ENCODE peak calls at places on chromosomes 7 and 10, in seven cellular contexts. G, A, V, B, Q, R and I are unnamed samples.
A peak's percentile ranks its signal among the peaks of the same experiment; 100 is the strongest.

GRCh38 chr10:42926831-42927230 is 144.2 kb downstream of the BMS1 start:
- DNase-seq in G (no peak), A (no peak), V (no peak), B (no peak), Q (peak; percentile 18), R (no peak), I (no peak)

GRCh38 chr10:69801094-69801433 is 642 bp upstream of the COL13A1 start:
- DNase-seq in G (peak; percentile 49), A (no peak), V (no peak), B (peak; percentile 57), Q (peak; percentile 73), R (no peak), I (no peak)

GRCh38 chr7:74012842-74013249 is 15.1 kb upstream of the ELN start:
- DNase-seq in G (no peak), A (no peak), V (no peak), B (no peak), Q (peak; percentile 93), R (no peak), I (no peak)

GRCh38 chr10:44572146-44572545 is 187.2 kb upstream of the CXCL12 start:
- DNase-seq in G (no peak), A (no peak), V (peak; percentile 79), B (no peak), Q (no peak), R (no peak), I (no peak)

GRCh38 chr7:20642171-20642570 is 26.7 kb downstream of the ABCB5 start:
- DNase-seq in G (no peak), A (no peak), V (no peak), B (no peak), Q (no peak), R (no peak), I (no peak)

GRCh38 chr10:3785251-3785848 is 341 bp upstream of the KLF6 start:
- DNase-seq in G (peak; percentile 99), A (peak; percentile 99), V (peak; percentile 99), B (peak; percentile 99), Q (peak; percentile 100), R (peak; percentile 98), I (peak; percentile 95)

GRCh38 chr10:75111367-75111905 is at the start of gene SAMD8:
- DNase-seq in G (peak; percentile 97), A (peak; percentile 98), V (peak; percentile 96), B (peak; percentile 99), Q (peak; percentile 99), R (peak; percentile 99), I (peak; percentile 82)

GRCh38 chr10:25952857-25953256 is 18.8 kb downstream of the MYO3A start:
- DNase-seq in G (no peak), A (no peak), V (no peak), B (no peak), Q (no peak), R (no peak), I (no peak)

GRCh38 chr7:139589474-139589873 is 66.0 kb downstream of the CLEC2L start:
- DNase-seq in G (no peak), A (no peak), V (peak; percentile 44), B (no peak), Q (no peak), R (no peak), I (no peak)

GRCh38 chr7:155618708-155619633 is 25.5 kb upstream of the RBM33 start:
- DNase-seq in G (no peak), A (no peak), V (no peak), B (no peak), Q (no peak), R (no peak), I (no peak)

GRCh38 chr7:28823582-28823981 is 134.5 kb downstream of the TRIL start:
- DNase-seq in G (no peak), A (no peak), V (no peak), B (no peak), Q (no peak), R (no peak), I (no peak)

GRCh38 chr10:95688648-95689047 is 5.1 kb downstream of the TCTN3 start:
- DNase-seq in G (no peak), A (no peak), V (no peak), B (no peak), Q (no peak), R (no peak), I (no peak)

GRCh38 chr7:50662059-50662689 is 97.0 kb upstream of the DDC start:
- DNase-seq in G (no peak), A (no peak), V (peak; percentile 86), B (no peak), Q (no peak), R (peak; percentile 73), I (no peak)

GRCh38 chr7:157752832-157753291 is 416.1 kb downstream of the DNAJB6 start:
- DNase-seq in G (no peak), A (no peak), V (no peak), B (no peak), Q (no peak), R (no peak), I (no peak)

GRCh38 chr10:124547651-124548168 is 86.1 kb downstream of the LHPP start:
- DNase-seq in G (no peak), A (no peak), V (no peak), B (no peak), Q (no peak), R (no peak), I (no peak)

GRCh38 chr7:55572378-55573233 is at the start of gene VOPP1:
- DNase-seq in G (peak; percentile 69), A (peak; percentile 77), V (no peak), B (peak; percentile 73), Q (peak; percentile 83), R (no peak), I (no peak)

GRCh38 chr7:37916017-37916672 is 472 bp downstream of the SFRP4 start:
- DNase-seq in G (peak; percentile 25), A (no peak), V (no peak), B (peak; percentile 48), Q (no peak), R (no peak), I (no peak)

GRCh38 chr7:25028370-25028971 is 48.5 kb upstream of the OSBPL3 start:
- DNase-seq in G (no peak), A (no peak), V (no peak), B (no peak), Q (peak; percentile 92), R (no peak), I (no peak)

GRCh38 chr7:112510032-112510742 is 29.4 kb downstream of the LSMEM1 start:
- DNase-seq in G (no peak), A (no peak), V (no peak), B (no peak), Q (no peak), R (no peak), I (no peak)

GRCh38 chr10:18607503-18607902 is 43.9 kb downstream of the NSUN6 start:
- DNase-seq in G (no peak), A (no peak), V (no peak), B (no peak), Q (peak; percentile 71), R (no peak), I (no peak)

GRCh38 chr10:51667992-51668689 is 31.3 kb downstream of the CSTF2T start:
- DNase-seq in G (no peak), A (no peak), V (no peak), B (no peak), Q (no peak), R (no peak), I (no peak)

GRCh38 chr7:7157887-7158271 is 24.5 kb upstream of the C1GALT1 start:
- DNase-seq in G (no peak), A (no peak), V (no peak), B (no peak), Q (no peak), R (no peak), I (no peak)

GRCh38 chr7:130070900-130071622 is 727 bp downstream of the KLHDC10 start:
- DNase-seq in G (no peak), A (no peak), V (no peak), B (no peak), Q (peak; percentile 21), R (no peak), I (no peak)

GRCh38 chr7:128459394-128459878 is 3.8 kb downstream of the HILPDA start:
- DNase-seq in G (peak; percentile 39), A (no peak), V (no peak), B (peak; percentile 47), Q (peak; percentile 34), R (no peak), I (no peak)

GRCh38 chr7:107051376-107051775 is 6.9 kb downstream of the PRKAR2B start:
- DNase-seq in G (no peak), A (no peak), V (no peak), B (no peak), Q (no peak), R (no peak), I (no peak)

GRCh38 chr7:81293806-81294205 is 375.0 kb upstream of the SEMA3C start:
- DNase-seq in G (no peak), A (no peak), V (no peak), B (no peak), Q (no peak), R (no peak), I (no peak)
- TF ChIP-seq CTCF in G (no peak), A (no peak), V (no peak), B (no peak), Q (no peak), R (no peak), I (no peak)

GRCh38 chr10:101011517-101012423 is 12.2 kb downstream of the LZTS2 start:
- DNase-seq in G (no peak), A (no peak), V (no peak), B (no peak), Q (no peak), R (peak; percentile 88), I (no peak)
- TF ChIP-seq CTCF in G (peak; percentile 31), A (no peak), V (no peak), B (peak; percentile 21), Q (peak; percentile 17), R (peak; percentile 63), I (no peak)

DNA sequence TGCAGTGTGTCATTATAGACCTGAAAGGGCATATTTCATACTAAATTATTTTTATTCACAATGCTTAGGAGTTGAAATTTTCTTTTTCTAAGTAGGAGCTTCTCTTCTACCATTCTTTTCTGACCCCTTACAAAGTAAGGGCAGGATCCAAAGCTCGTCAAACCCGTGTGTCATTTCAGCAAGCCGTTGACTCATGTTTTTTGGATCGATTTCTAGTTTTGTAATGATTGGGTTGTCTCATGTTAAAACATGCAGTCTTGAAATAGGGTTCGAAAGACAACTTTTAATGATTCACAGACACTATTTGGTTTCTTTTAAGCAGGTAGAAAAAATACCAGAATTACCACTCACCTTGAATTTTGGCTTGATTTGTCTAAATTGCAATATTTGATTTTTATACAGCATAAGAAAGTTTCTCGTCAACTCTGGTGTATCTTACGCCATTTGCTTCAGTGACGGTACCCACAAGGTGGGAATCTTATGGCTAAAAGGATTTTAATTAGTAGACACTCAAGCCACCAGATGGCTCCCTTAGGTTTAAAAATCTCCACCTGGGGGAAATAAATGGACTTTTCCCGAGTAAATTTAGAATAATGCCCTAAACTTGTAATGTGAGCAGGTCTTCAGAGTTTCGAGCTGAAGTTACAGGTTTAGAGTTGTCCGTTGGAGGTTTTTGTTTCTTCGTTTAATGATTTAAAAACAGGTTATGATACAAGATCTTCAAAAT is 283.4 kb downstream of the CCDC3 start:
- DNase-seq in G (no peak), A (no peak), V (no peak), B (no peak), Q (peak; percentile 73), R (no peak), I (no peak)
- TF ChIP-seq CTCF in G (peak; percentile 29), A (no peak), V (no peak), B (no peak), Q (peak; percentile 42), R (peak; percentile 81), I (no peak)

DNA sequence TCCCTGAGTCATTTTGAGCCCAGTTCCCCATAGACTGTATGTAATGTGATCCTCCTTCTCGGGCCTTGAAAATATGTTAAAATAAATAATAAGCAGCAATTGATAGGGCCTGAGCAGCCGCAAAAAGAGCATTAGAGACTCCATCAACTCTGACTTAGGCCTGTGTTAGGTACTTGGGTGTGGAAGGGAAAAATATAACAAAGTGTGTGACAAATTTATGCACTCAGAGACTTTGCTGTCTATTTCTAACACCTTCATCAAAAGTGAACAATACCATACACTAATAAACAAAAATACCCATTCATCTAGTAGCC is 31.4 kb upstream of the HABP2 start:
- DNase-seq in G (no peak), A (no peak), V (no peak), B (no peak), Q (no peak), R (no peak), I (no peak)
- TF ChIP-seq CTCF in G (peak; percentile 4), A (no peak), V (no peak), B (no peak), Q (peak; percentile 64), R (peak; percentile 69), I (no peak)